ENCODE peak calls at places on chromosomes 12 and 14, in eight cellular contexts. O, P, X, Y, K, J, Q and E are unnamed samples. For H3K4me1, the result is how much of the 10 kb centered on the place peaks cover.

GRCh38 chr12:11542599-11542998 is 106.9 kb upstream of the ETV6 start:
- DNase-seq in O (no peak), P (no peak), X (no peak), Y (no peak), K (no peak), J (no peak), Q (no peak), E (no peak)

GRCh38 chr12:91126516-91126915 is 15.2 kb upstream of the LUM start:
- DNase-seq in O (no peak), P (no peak), X (no peak), Y (no peak), K (peak), J (no peak), Q (no peak), E (peak)

GRCh38 chr12:85779768-85780167 is 56.4 kb downstream of the RASSF9 start:
- DNase-seq in O (no peak), P (no peak), X (no peak), Y (no peak), K (peak), J (no peak), Q (no peak), E (no peak)

GRCh38 chr14:21408152-21408551 is 24.3 kb upstream of the SUPT16H start:
- DNase-seq in O (no peak), P (peak), X (peak), Y (no peak), K (peak), J (no peak), Q (no peak), E (peak)

GRCh38 chr12:16359512-16360491 is 12.4 kb downstream of the MGST1 start:
- DNase-seq in O (peak), P (peak), X (peak), Y (peak), K (peak), J (peak), Q (peak), E (peak)

GRCh38 chr14:74855945-74856344 is 20.0 kb downstream of the PROX2 start:
- DNase-seq in O (no peak), P (no peak), X (no peak), Y (no peak), K (no peak), J (no peak), Q (no peak), E (no peak)

GRCh38 chr12:52474212-52474611 is 607 bp upstream of the KRT6C start:
- DNase-seq in O (no peak), P (no peak), X (no peak), Y (no peak), K (no peak), J (no peak), Q (no peak), E (no peak)

GRCh38 chr14:51860836-51861583 is 598 bp downstream of the GNG2 start:
- DNase-seq in O (no peak), P (no peak), X (peak), Y (no peak), K (peak), J (no peak), Q (no peak), E (peak)

GRCh38 chr12:71731439-71732356 is 23.0 kb upstream of the RAB21 start:
- DNase-seq in O (peak), P (no peak), X (peak), Y (no peak), K (peak), J (no peak), Q (no peak), E (peak)

GRCh38 chr12:7113389-7113871 is 4.4 kb upstream of the C1RL start:
- DNase-seq in O (peak), P (peak), X (peak), Y (peak), K (peak), J (no peak), Q (no peak), E (peak)

GRCh38 chr12:100348657-100349454 is 8.0 kb upstream of the SLC17A8 start:
- DNase-seq in O (peak), P (peak), X (peak), Y (peak), K (peak), J (no peak), Q (peak), E (peak)

GRCh38 chr12:93847517-93848452 is 170.6 kb downstream of the CRADD start:
- DNase-seq in O (no peak), P (no peak), X (peak), Y (no peak), K (no peak), J (no peak), Q (no peak), E (peak)

GRCh38 chr12:45259732-45260480 is 44.0 kb downstream of the ANO6 start:
- DNase-seq in O (peak), P (peak), X (peak), Y (no peak), K (peak), J (peak), Q (no peak), E (peak)

GRCh38 chr12:54932691-54933090 is 51.9 kb downstream of the TESPA1 start:
- DNase-seq in O (no peak), P (peak), X (no peak), Y (no peak), K (peak), J (peak), Q (no peak), E (peak)

GRCh38 chr14:92575061-92575772 is 61.6 kb downstream of the RIN3 start:
- DNase-seq in O (no peak), P (no peak), X (no peak), Y (no peak), K (no peak), J (no peak), Q (no peak), E (no peak)

GRCh38 chr12:100557357-100557756 is 16.1 kb upstream of the GAS2L3 start:
- DNase-seq in O (no peak), P (no peak), X (no peak), Y (no peak), K (no peak), J (no peak), Q (no peak), E (no peak)

GRCh38 chr14:63174760-63175191 is 29.5 kb upstream of the RHOJ start:
- DNase-seq in O (peak), P (peak), X (peak), Y (peak), K (peak), J (no peak), Q (peak), E (peak)

GRCh38 chr14:80584638-80585505 is 356.7 kb downstream of the CEP128 start:
- DNase-seq in O (no peak), P (peak), X (no peak), Y (no peak), K (peak), J (no peak), Q (no peak), E (no peak)

GRCh38 chr12:104956870-104957301 is 1.2 kb downstream of the SLC41A2 start:
- DNase-seq in O (no peak), P (no peak), X (no peak), Y (no peak), K (peak), J (no peak), Q (no peak), E (peak)

GRCh38 chr12:104955703-104956102 is 2.4 kb downstream of the SLC41A2 start:
- DNase-seq in O (no peak), P (no peak), X (no peak), Y (no peak), K (no peak), J (no peak), Q (no peak), E (no peak)

GRCh38 chr12:104952816-104953215 is 5.3 kb downstream of the SLC41A2 start:
- DNase-seq in O (no peak), P (no peak), X (no peak), Y (no peak), K (peak), J (no peak), Q (no peak), E (no peak)

GRCh38 chr12:104953323-104953722 is 4.8 kb downstream of the SLC41A2 start:
- DNase-seq in O (no peak), P (no peak), X (no peak), Y (no peak), K (peak), J (peak), Q (no peak), E (no peak)

DNA sequence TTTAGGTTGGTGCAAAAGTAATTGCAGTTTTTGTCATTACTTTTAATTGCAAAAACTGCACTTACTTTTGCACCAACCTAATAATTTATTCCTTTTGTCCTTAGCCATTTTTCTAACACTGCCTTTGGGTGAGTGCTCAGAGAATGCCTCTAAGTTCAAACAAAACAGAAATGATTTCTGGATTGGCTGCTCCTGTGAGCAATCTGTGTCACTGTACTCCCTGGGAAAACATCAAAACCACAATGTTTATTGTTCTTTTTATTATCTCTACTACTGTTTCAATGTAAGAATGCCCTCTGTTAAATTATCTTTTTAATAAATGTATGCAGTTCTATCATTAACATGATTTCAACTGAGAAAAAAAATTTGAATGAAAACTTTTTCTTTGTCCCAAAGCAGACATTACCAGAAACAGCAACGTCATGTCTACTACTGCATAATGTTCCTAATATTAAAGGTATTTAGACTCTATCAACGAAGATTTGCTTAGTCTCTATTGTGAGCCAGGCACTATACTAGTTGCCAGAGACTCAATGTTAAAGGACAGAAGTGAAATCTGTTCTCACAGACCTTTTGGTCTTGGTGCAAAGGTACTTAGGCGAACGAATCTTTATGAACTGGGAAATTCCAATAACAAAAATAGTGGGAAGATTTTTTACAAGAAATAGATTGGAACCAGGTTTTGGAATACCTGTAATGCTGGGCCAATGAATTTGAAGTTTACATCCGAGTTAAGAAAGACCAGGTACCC is 6.2 kb downstream of the SLC41A2 start:
- DNase-seq in O (no peak), P (no peak), X (peak), Y (no peak), K (peak), J (no peak), Q (no peak), E (peak)
- H3K9ac ChIP-seq in O (no peak), P (no peak), X (no peak), Y (no peak), K (no peak), J (no peak), Q (no peak), E (no peak)

DNA sequence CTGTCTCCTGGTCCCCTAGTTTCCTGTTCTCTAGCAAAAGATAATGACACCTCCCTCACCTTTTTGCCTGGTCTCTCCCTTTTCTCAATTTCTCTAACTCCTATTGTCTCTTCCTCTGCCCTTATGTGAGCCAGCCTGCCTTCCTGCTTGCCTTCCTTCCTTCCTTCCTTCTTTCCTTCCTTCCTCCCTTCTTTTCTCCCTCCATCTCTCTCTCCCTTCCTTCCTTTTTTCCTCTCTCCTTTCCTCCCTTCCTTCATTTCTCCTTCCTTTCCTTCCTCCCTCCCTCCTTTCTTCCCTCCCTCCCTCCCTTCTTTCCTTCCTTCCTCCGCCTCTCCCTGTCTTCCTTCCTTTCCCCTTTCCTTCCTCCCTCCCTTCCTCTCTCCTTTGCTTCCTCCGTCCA is 45.7 kb upstream of the TBX5 start:
- DNase-seq in O (no peak), P (no peak), X (no peak), Y (no peak), K (no peak), J (no peak), Q (no peak), E (no peak)
- H3K4me1 ChIP-seq in O (under half), P (under half), X (under half), Y (under half), K (under half), J (under half), Q (under half), E (under half)

GRCh38 chr14:24196071-24197061 is 1.1 kb upstream of the TM9SF1 start:
- DNase-seq in O (peak), P (peak), X (peak), Y (no peak), K (peak), J (no peak), Q (no peak), E (peak)

GRCh38 chr14:24195186-24196070 is at the start of gene TM9SF1:
- DNase-seq in O (peak), P (peak), X (peak), Y (peak), K (peak), J (peak), Q (peak), E (peak)

GRCh38 chr14:24192933-24193332 is 2.3 kb downstream of the TM9SF1 start:
- DNase-seq in O (no peak), P (no peak), X (no peak), Y (no peak), K (no peak), J (no peak), Q (no peak), E (no peak)

GRCh38 chr14:24194186-24194872 is 912 bp downstream of the TM9SF1 start:
- DNase-seq in O (no peak), P (no peak), X (peak), Y (no peak), K (no peak), J (no peak), Q (no peak), E (no peak)

DNA sequence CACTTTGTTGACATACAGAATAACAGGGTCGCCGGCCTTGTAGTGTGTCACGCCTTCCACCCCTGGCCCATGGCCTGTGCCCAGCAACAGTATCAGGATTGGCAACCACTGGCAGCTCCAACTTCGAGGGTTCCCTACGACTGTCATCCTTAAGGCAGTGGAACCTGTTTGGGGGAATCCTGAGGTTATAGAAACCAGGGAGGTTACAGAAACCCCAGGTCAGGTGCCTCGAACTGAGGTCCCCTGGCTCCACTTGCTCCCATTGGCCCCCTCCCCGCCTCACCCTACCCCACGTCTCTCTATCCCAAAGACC is 412 bp downstream of the TM9SF1 start:
- DNase-seq in O (no peak), P (no peak), X (no peak), Y (no peak), K (no peak), J (no peak), Q (no peak), E (peak)
- H3K9ac ChIP-seq in O (no peak), P (peak), X (peak), Y (peak), K (peak), J (peak), Q (peak), E (peak)

GRCh38 chr12:42097971-42098370 is 46.7 kb downstream of the GXYLT1 start:
- DNase-seq in O (no peak), P (no peak), X (no peak), Y (no peak), K (no peak), J (no peak), Q (no peak), E (no peak)

GRCh38 chr12:42091769-42092168 is 52.9 kb downstream of the GXYLT1 start:
- DNase-seq in O (peak), P (peak), X (peak), Y (no peak), K (no peak), J (no peak), Q (no peak), E (peak)

GRCh38 chr12:42090899-42091298 is 53.8 kb downstream of the GXYLT1 start:
- DNase-seq in O (no peak), P (peak), X (peak), Y (no peak), K (peak), J (no peak), Q (no peak), E (peak)

GRCh38 chr12:42099433-42099832 is 45.2 kb downstream of the GXYLT1 start:
- DNase-seq in O (no peak), P (peak), X (no peak), Y (no peak), K (no peak), J (no peak), Q (no peak), E (no peak)

GRCh38 chr12:42094277-42094676 is 50.4 kb downstream of the GXYLT1 start:
- DNase-seq in O (no peak), P (peak), X (peak), Y (peak), K (peak), J (no peak), Q (no peak), E (peak)
- H3K4me1 ChIP-seq in O (under half), P (under half), X (under half), Y (under half), K (under half), J (under half), Q (under half), E (under half)